ENCODE peak calls at places on chromosomes 7 and 10, in six cellular contexts. B is HEK293T; D is activated naive CD4-positive, alpha-beta T cell treated with anti-CD3 and anti-CD28 coated beads for 36 hours; A is NCI-H2029; M is foreskin keratinocyte; Y is EH. X is an unnamed sample.
A peak's percentile ranks its signal among the peaks of the same experiment; 100 is the strongest.

GRCh38 chr10:24791129-24791733 is 67.5 kb upstream of the ARHGAP21 start:
- DNase-seq in Y (no peak), M (no peak), B (no peak), A (no peak), D (no peak), X (no peak)

GRCh38 chr10:133097961-133098360 is 10.2 kb downstream of the ADGRA1 start:
- DNase-seq in D (no peak), A (no peak), Y (no peak), B (no peak), M (no peak), X (no peak)

GRCh38 chr10:8050561-8051108 is 3.9 kb upstream of the GATA3 start:
- DNase-seq in M (peak; percentile 54), B (peak; percentile 45), A (no peak), D (no peak), Y (peak; percentile 35), X (no peak)

GRCh38 chr10:28839600-28840007 is 162.3 kb downstream of the BAMBI start:
- DNase-seq in A (peak; percentile 76), M (no peak), Y (peak; percentile 84), B (no peak), D (no peak), X (no peak)

GRCh38 chr7:22841954-22842353 is 19.3 kb upstream of the TOMM7 start:
- DNase-seq in B (no peak), D (no peak), A (no peak), Y (peak; percentile 51), M (no peak), X (no peak)

GRCh38 chr7:44978511-44979366 is at the start of gene MYO1G:
- DNase-seq in M (no peak), Y (no peak), D (peak; percentile 97), B (no peak), A (no peak), X (no peak)

GRCh38 chr7:1430056-1430845 is 29.0 kb downstream of the MICALL2 start:
- DNase-seq in D (no peak), Y (no peak), B (no peak), A (no peak), M (no peak), X (no peak)

GRCh38 chr10:1381339-1381738 is 325.2 kb downstream of the WDR37 start:
- DNase-seq in Y (no peak), M (no peak), A (no peak), B (no peak), D (no peak), X (no peak)

GRCh38 chr10:16967866-16968721 is 150.9 kb upstream of the RSU1 start:
- DNase-seq in B (no peak), Y (peak; percentile 93), A (no peak), M (peak; percentile 49), D (no peak), X (no peak)

GRCh38 chr10:110361800-110362456 is 57.2 kb upstream of the SMNDC1 start:
- DNase-seq in B (no peak), Y (no peak), M (no peak), D (peak; percentile 65), A (no peak), X (no peak)

GRCh38 chr7:13990984-13991790 is 1.7 kb upstream of the ETV1 start:
- DNase-seq in D (peak; percentile 50), A (peak; percentile 98), B (peak; percentile 91), M (peak; percentile 95), Y (peak; percentile 98), X (peak; percentile 85)

GRCh38 chr7:19117870-19118608 is 603 bp upstream of the TWIST1 start:
- DNase-seq in Y (peak; percentile 52), D (no peak), M (no peak), A (no peak), B (no peak), X (no peak)

GRCh38 chr10:118501637-118502440 is 93.6 kb downstream of the PRLHR start:
- DNase-seq in A (no peak), B (no peak), M (peak; percentile 100), Y (peak; percentile 21), D (no peak), X (peak; percentile 93)

GRCh38 chr7:11413901-11414300 is 418.1 kb downstream of the THSD7A start:
- DNase-seq in D (no peak), B (no peak), M (no peak), A (no peak), Y (no peak), X (no peak)

GRCh38 chr7:50720295-50720694 is 62.4 kb downstream of the GRB10 start:
- DNase-seq in M (no peak), Y (no peak), B (no peak), A (no peak), D (no peak), X (no peak)

GRCh38 chr7:24733414-24734060 is 23.7 kb downstream of the GSDME start:
- DNase-seq in Y (no peak), M (no peak), A (no peak), D (no peak), B (no peak), X (no peak)

GRCh38 chr10:15169555-15170407 is 1.3 kb upstream of the NMT2 start:
- DNase-seq in Y (no peak), M (no peak), D (peak; percentile 55), A (no peak), B (no peak), X (no peak)